ENCODE peak calls at places on chromosomes 6 and 20, in eight cellular contexts. T, B, M, H, X, G, D and I are unnamed samples.

GRCh38 chr6:37807656-37808055 is 11.9 kb upstream of the ZFAND3 start:
- DNase-seq in T (no peak), B (no peak), M (no peak), H (no peak), X (no peak), G (peak; percentile 50), D (no peak), I (no peak)

GRCh38 chr20:51528263-51529026 is 14.1 kb downstream of the NFATC2 start:
- DNase-seq in T (no peak), B (peak; percentile 56), M (no peak), H (peak; percentile 30), X (no peak), G (no peak), D (peak; percentile 42), I (peak; percentile 50)

GRCh38 chr20:31675828-31676533 is 38.3 kb downstream of the COX4I2 start:
- DNase-seq in T (peak; percentile 40), B (peak; percentile 95), M (no peak), H (no peak), X (no peak), G (peak; percentile 30), D (peak; percentile 39), I (no peak)

GRCh38 chr20:23034721-23035671 is at the start of gene SSTR4:
- DNase-seq in T (no peak), B (no peak), M (no peak), H (no peak), X (peak; percentile 62), G (no peak), D (no peak), I (no peak)

GRCh38 chr6:70108230-70108629 is 194.7 kb downstream of the COL9A1 start:
- DNase-seq in T (no peak), B (peak; percentile 50), M (no peak), H (peak; percentile 77), X (peak; percentile 57), G (peak; percentile 19), D (no peak), I (peak; percentile 30)

GRCh38 chr6:166078294-166078693 is 89.4 kb downstream of the TBXT start:
- DNase-seq in T (no peak), B (no peak), M (no peak), H (no peak), X (no peak), G (peak; percentile 58), D (no peak), I (no peak)

GRCh38 chr20:47350181-47350550 is 6.3 kb downstream of the ZMYND8 start:
- DNase-seq in T (no peak), B (peak; percentile 64), M (no peak), H (peak; percentile 46), X (no peak), G (no peak), D (no peak), I (peak; percentile 38)

GRCh38 chr6:161292145-161292544 is 18.3 kb upstream of the AGPAT4 start:
- DNase-seq in T (no peak), B (no peak), M (no peak), H (no peak), X (peak; percentile 42), G (no peak), D (no peak), I (no peak)

GRCh38 chr6:7341271-7341670 is 28.3 kb upstream of the SSR1 start:
- DNase-seq in T (no peak), B (no peak), M (no peak), H (no peak), X (no peak), G (no peak), D (no peak), I (no peak)

GRCh38 chr6:106027760-106028159 is 58.4 kb upstream of the PRDM1 start:
- DNase-seq in T (no peak), B (no peak), M (no peak), H (no peak), X (peak; percentile 27), G (no peak), D (no peak), I (no peak)

GRCh38 chr6:52587001-52587400 is 10.1 kb upstream of the TRAM2 start:
- DNase-seq in T (no peak), B (no peak), M (no peak), H (no peak), X (no peak), G (no peak), D (no peak), I (no peak)

GRCh38 chr6:126027601-126028000 is 41.3 kb downstream of the TRMT11 start:
- DNase-seq in T (no peak), B (no peak), M (no peak), H (no peak), X (no peak), G (no peak), D (no peak), I (no peak)

GRCh38 chr6:110625883-110626282 is 149.5 kb upstream of the SLC22A16 start:
- DNase-seq in T (no peak), B (no peak), M (no peak), H (no peak), X (no peak), G (peak; percentile 49), D (no peak), I (no peak)